ENCODE peak calls at places on chromosomes 11 and 22, in four cellular contexts. Q is GM12891, C is GM12878, V is K562. K is an unnamed sample.

GRCh38 chr22:30872282-30873041 is 96.1 kb downstream of the MORC2 start:
- DNase-seq in C (no peak), Q (no peak), V (peak; percentile 19), K (no peak)

GRCh38 chr22:22934543-22935055 is 47.0 kb downstream of the IGLL5 start:
- DNase-seq in C (no peak), Q (no peak), V (peak; percentile 58), K (no peak)

GRCh38 chr22:49642331-49642730 is 185.3 kb downstream of the BRD1 start:
- DNase-seq in C (no peak), Q (no peak), V (no peak), K (no peak)

GRCh38 chr11:102780491-102780918 is at the start of gene MMP10:
- DNase-seq in C (no peak), Q (no peak), V (no peak), K (no peak)

GRCh38 chr11:93765551-93765950 is 18.5 kb upstream of the MED17 start:
- DNase-seq in V (no peak), Q (no peak), C (no peak), K (no peak)

GRCh38 chr11:122209619-122210377 is 93.8 kb upstream of the BLID start:
- DNase-seq in Q (no peak), C (no peak), V (no peak), K (no peak)

GRCh38 chr11:119422505-119423416 is at the start of gene THY1:
- DNase-seq in V (no peak), Q (no peak), C (no peak), K (no peak)

GRCh38 chr11:87460269-87460668 is 422.5 kb downstream of the TMEM135 start:
- DNase-seq in C (no peak), Q (no peak), V (no peak), K (no peak)

GRCh38 chr22:32951081-32951806 is 106.9 kb downstream of the SYN3 start:
- DNase-seq in C (no peak), V (peak; percentile 8), Q (no peak), K (no peak)

GRCh38 chr11:44622190-44622650 is 56.8 kb downstream of the CD82 start:
- DNase-seq in Q (no peak), V (no peak), C (no peak), K (no peak)

GRCh38 chr11:32071811-32072210 is 19.1 kb upstream of the RCN1 start:
- DNase-seq in V (peak; percentile 15), C (no peak), Q (no peak), K (no peak)

GRCh38 chr22:20159088-20159487 is 8.2 kb upstream of the CCDC188 start:
- DNase-seq in V (peak; percentile 73), C (no peak), Q (no peak), K (peak; percentile 66)

GRCh38 chr22:40668611-40669390 is 10.5 kb upstream of the MCHR1 start:
- DNase-seq in V (peak; percentile 40), C (no peak), Q (no peak), K (no peak)

GRCh38 chr11:121248496-121248895 is 44.1 kb upstream of the SC5D start:
- DNase-seq in Q (no peak), V (no peak), C (no peak), K (no peak)

GRCh38 chr11:72391638-72392423 is 42.5 kb downstream of the CLPB start:
- DNase-seq in V (no peak), C (peak; percentile 37), Q (peak; percentile 42), K (no peak)

GRCh38 chr11:14248577-14248976 is 110.4 kb downstream of the RRAS2 start:
- DNase-seq in V (no peak), Q (no peak), C (no peak), K (no peak)

GRCh38 chr22:38327805-38328204 is 10.6 kb upstream of the CSNK1E start:
- DNase-seq in C (no peak), Q (no peak), V (no peak), K (no peak)

GRCh38 chr11:95863486-95864140 is 60.3 kb downstream of the MTMR2 start:
- DNase-seq in Q (no peak), V (no peak), C (no peak), K (no peak)

GRCh38 chr11:121591405-121592033 is 138.8 kb upstream of the SORL1-AS1 start:
- DNase-seq in Q (no peak), C (peak; percentile 82), V (peak; percentile 70), K (peak; percentile 81)

GRCh38 chr11:17528906-17529813 is 15.1 kb downstream of the USH1C start:
- DNase-seq in V (no peak), Q (no peak), C (no peak), K (no peak)

GRCh38 chr22:38569181-38569971 is 607 bp downstream of the DMC1 start:
- DNase-seq in C (no peak), Q (peak; percentile 15), V (peak; percentile 15), K (no peak)

GRCh38 chr11:20640401-20640800 is 29.0 kb upstream of the NELL1 start:
- DNase-seq in V (no peak), Q (no peak), C (no peak), K (no peak)

GRCh38 chr11:20634044-20634443 is 34.6 kb downstream of the SLC6A5 start:
- DNase-seq in Q (no peak), V (no peak), C (no peak), K (no peak)

GRCh38 chr11:20638074-20638473 is 31.3 kb upstream of the NELL1 start:
- DNase-seq in V (no peak), Q (no peak), C (no peak), K (no peak)

GRCh38 chr11:20634781-20635180 is 34.6 kb upstream of the NELL1 start:
- DNase-seq in Q (no peak), C (no peak), V (no peak), K (no peak)

GRCh38 chr11:20639688-20640087 is 29.7 kb upstream of the NELL1 start:
- DNase-seq in V (no peak), C (no peak), Q (no peak), K (no peak)
- TF ChIP-seq SPI1 in V (no peak), C (no peak), Q (no peak), K (no peak)

GRCh38 chr22:47604563-47604962 is 842.1 kb downstream of the TBC1D22A start:
- DNase-seq in Q (no peak), C (no peak), V (no peak), K (no peak)
- TF ChIP-seq SPI1 in Q (no peak), C (no peak), V (no peak), K (no peak)

GRCh38 chr22:43854786-43855271 is 7.5 kb downstream of the SULT4A1 start:
- DNase-seq in Q (no peak), C (no peak), V (no peak), K (no peak)
- TF ChIP-seq SPI1 in Q (no peak), C (no peak), V (no peak), K (no peak)

DNA sequence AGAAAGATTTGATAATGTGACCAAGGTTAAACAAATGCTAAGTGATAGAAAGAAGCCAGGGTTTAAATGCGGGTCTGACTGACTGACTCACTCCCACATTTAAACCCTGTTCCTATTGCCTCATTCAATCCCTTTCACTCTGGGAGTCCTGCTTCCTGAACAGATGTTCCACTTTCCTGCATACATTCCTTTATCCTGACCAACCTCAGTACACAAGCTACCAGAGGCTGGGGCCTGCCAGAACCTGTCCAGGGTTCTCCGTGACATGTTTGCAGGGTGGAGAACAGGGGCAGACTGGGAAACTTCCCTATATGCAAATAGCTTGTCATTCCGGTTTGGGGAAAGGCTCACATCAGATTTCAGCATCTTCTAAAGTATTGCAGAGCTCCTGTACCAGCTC is 3.0 kb upstream of the ANKK1 start:
- DNase-seq in C (no peak), V (no peak), Q (no peak), K (no peak)
- TF ChIP-seq SPI1 in C (no peak), V (no peak), Q (no peak), K (no peak)

K was measured in HL-60.